ENCODE peak calls at places on chromosomes 5 and 9, in five cellular contexts. S is right atrium auricular region, N is iPS DF 6.9, B is OCI-LY7, G is aorta. I is an unnamed sample. For H3K4me1, the result is how much of the 10 kb centered on the place peaks cover.

GRCh38 chr5:169717298-169717697 is 80.2 kb downstream of the DOCK2 start:
- DNase-seq in S (no peak), N (no peak), B (no peak), G (no peak), I (no peak)

GRCh38 chr5:15889001-15889400 is 290.6 kb downstream of the MARCHF11 start:
- DNase-seq in S (no peak), N (no peak), B (no peak), G (no peak), I (no peak)

GRCh38 chr5:180455872-180456271 is 38.3 kb upstream of the CNOT6 start:
- DNase-seq in S (no peak), N (no peak), B (no peak), G (no peak), I (no peak)

GRCh38 chr5:176187276-176188062 is 50.8 kb upstream of the SIMC1 start:
- DNase-seq in S (peak), N (no peak), B (no peak), G (no peak), I (no peak)

GRCh38 chr5:173010021-173010420 is 26.4 kb downstream of the ATP6V0E1 start:
- DNase-seq in S (no peak), N (no peak), B (no peak), G (no peak), I (no peak)

GRCh38 chr5:81698806-81699205 is 52.1 kb downstream of the SSBP2 start:
- DNase-seq in S (no peak), N (no peak), B (no peak), G (no peak), I (no peak)

GRCh38 chr5:173265433-173265832 is 30.4 kb upstream of the NKX2-5 start:
- DNase-seq in S (peak), N (no peak), B (no peak), G (no peak), I (no peak)

GRCh38 chr9:70987986-70988385 is 133.4 kb downstream of the TRPM3 start:
- DNase-seq in S (no peak), N (no peak), B (no peak), G (no peak), I (no peak)

GRCh38 chr5:125477586-125477975 is 731.1 kb upstream of the ZNF608 start:
- DNase-seq in S (no peak), N (no peak), B (no peak), G (no peak), I (no peak)

GRCh38 chr5:982377-983237 is 26.0 kb upstream of the NKD2 start:
- DNase-seq in S (no peak), N (peak), B (peak), G (peak), I (no peak)

GRCh38 chr5:113217619-113218184 is 217.1 kb downstream of the TSSK1B start:
- DNase-seq in S (no peak), N (no peak), B (no peak), G (no peak), I (no peak)

GRCh38 chr9:94950040-94950732 is 223.7 kb downstream of the AOPEP start:
- DNase-seq in S (no peak), N (no peak), B (no peak), G (no peak), I (no peak)
- H3K4me1 ChIP-seq in S (under half), N (under half), B (under half), G (under half), I (under half)

DNA sequence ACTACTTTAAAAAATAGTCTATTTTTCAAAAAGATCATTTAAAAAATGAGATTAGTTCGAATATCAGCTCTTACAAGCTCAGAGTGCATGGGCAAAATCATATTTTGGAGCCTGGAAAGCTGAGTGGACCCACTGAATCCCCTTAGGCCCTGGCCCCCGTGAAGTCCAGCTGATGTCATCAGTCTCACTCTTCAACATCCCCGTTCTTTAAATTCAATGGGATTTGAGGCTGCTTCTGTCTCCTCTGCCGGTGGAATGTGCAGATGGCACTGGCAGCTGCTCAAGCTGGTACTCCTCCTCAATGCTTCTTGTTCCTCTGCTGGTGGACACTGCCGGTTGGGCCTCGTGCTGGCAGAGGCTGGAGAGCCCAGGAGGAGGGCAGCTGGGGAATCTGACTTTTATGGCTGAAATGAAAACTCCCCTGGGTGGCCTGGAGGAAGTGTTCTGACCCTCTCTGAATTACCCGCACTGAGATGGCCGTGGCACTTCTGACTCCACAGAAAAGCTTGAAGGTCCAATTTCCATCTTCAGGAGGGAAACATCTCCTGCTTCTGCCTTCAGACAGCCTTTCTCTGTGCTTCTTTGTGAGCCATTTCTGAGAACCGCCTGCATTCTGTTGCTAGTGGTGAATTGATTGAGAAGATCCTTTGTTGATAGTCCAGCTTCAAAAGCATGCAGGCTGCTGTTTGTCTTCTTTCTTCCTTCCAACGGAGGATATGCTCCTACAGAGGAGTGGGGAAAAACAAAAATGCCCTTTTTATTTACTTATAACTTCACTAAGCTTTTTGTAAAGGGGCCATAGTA is 298.9 kb downstream of the TMEM38B start:
- DNase-seq in S (no peak), N (no peak), B (no peak), G (no peak), I (no peak)
- H3K27ac ChIP-seq in S (no peak), N (no peak), B (no peak), G (no peak), I (no peak)

DNA sequence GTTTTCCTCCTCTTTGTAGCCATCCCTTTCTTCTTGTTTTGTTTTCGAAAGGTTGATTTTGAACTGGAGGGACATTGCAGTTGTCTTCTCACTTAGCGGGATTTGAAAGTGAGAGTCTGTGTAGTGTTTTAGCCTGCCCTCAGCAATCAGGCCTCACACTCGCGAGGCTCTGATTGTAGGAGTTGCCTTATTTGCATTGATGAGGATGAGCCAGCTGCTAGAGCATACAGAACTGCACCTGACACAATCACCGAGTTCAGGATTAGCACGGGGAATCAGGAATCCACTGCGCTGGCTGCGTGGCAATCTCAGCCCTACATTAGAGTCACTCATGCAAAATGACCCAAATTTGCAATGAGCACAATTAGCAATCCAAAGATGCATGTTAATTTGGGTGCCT is 122.5 kb upstream of the TMEM161B start:
- DNase-seq in S (no peak), N (no peak), B (no peak), G (no peak), I (no peak)
- H3K4me1 ChIP-seq in S (under half), N (under half), B (under half), G (under half), I (under half)

DNA sequence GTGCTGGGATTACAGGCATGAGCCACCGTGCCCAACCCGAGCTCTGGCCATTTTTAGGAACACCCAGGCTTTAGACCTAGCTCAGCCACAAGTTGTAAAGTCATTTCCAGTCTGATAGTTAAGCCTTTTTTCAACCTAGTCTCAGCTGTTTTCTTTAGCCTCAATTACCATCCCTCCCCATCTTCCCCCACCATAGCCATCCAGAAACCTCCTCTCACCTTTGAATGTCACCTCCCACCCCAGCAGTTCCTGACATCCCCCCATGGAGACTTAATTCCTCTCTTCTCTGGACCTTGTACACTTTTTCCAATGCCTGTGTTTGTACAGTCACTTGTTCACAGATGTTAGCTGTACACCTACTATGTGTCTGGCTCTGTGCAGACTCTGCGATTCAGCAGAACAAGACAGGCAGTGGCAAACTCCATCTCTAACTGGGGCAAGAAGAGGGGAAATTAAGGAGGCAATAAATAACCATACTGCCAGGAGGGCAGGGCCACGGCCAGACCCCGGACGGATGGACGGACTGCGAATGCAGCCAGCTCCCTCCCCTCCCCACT is 29.9 kb upstream of the CRB2 start:
- DNase-seq in S (no peak), N (no peak), B (no peak), G (no peak), I (no peak)
- H3K27ac ChIP-seq in S (no peak), N (no peak), B (no peak), G (no peak), I (no peak)

DNA sequence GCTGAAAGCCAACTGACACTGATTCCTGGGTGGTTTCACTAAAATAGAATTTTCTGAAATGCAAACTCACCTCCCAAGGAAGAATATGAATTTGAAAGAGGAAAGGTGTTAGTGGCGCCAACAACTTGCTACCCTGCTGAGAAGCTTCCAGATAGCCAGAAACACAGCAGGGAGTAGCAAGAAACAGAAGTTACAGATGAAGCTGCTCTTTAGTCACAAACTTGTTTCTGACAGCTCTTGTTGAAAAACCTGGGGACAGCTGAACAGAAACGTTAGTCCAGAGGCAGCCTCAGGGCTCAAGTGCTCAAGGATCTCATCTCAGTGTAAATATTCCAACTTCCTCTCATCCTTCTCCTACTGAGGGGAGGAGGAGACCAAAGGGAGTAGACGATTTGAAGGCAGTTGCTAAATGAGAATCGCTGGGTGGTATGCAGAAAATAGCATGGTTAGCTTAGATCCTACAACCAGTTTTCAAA is 184.1 kb downstream of the PDE4D start:
- DNase-seq in S (no peak), N (peak), B (no peak), G (no peak), I (peak)
- H3K4me1 ChIP-seq in S (under half), N (under half), B (under half), G (under half), I (under half)

GRCh38 chr9:38182321-38182720 is 113.3 kb upstream of the SHB start:
- DNase-seq in S (no peak), N (no peak), B (no peak), G (no peak), I (no peak)
- H3K27ac ChIP-seq in S (no peak), N (no peak), B (no peak), G (no peak), I (no peak)

GRCh38 chr5:68261174-68262021 is 45.8 kb downstream of the PIK3R1 start:
- DNase-seq in S (no peak), N (no peak), B (no peak), G (no peak), I (no peak)
- H3K4me1 ChIP-seq in S (under half), N (under half), B (under half), G (under half), I (under half)

I was measured in SJSA1.